ENCODE peak calls at places on chromosomes 5 and 9, in seven cellular contexts. N is ACHN, U is GM23338, H is H9, P is germinal center, L is immature natural killer cell, Y is fibroblast of mammary gland. A is an unnamed sample.

GRCh38 chr9:121498150-121498486 is 1.5 kb downstream of the GGTA1 start:
- DNase-seq in N (peak; percentile 75), U (peak; percentile 93), H (peak; percentile 75), P (peak; percentile 91), L (peak; percentile 3), Y (peak; percentile 74), A (no peak)

GRCh38 chr5:1009359-1010180 is 968 bp downstream of the NKD2 start:
- DNase-seq in N (no peak), U (no peak), H (no peak), P (no peak), L (no peak), Y (no peak), A (no peak)

GRCh38 chr9:128552744-128553221 is 396 bp downstream of the SPTAN1 start:
- DNase-seq in N (peak; percentile 43), U (peak; percentile 61), H (peak; percentile 56), P (peak; percentile 56), L (no peak), Y (no peak), A (no peak)

GRCh38 chr9:2257530-2257929 is 242.4 kb downstream of the SMARCA2 start:
- DNase-seq in N (no peak), U (no peak), H (no peak), P (peak; percentile 56), L (no peak), Y (no peak), A (no peak)

GRCh38 chr9:89243296-89244061 is 64.9 kb upstream of the SHC3 start:
- DNase-seq in N (no peak), U (no peak), H (no peak), P (no peak), L (no peak), Y (no peak), A (no peak)

GRCh38 chr5:73853091-73853490 is 227.1 kb downstream of the ARHGEF28 start:
- DNase-seq in N (peak; percentile 47), U (no peak), H (no peak), P (no peak), L (no peak), Y (peak; percentile 54), A (no peak)

GRCh38 chr5:109922396-109922995 is 232.8 kb downstream of the MAN2A1 start:
- DNase-seq in N (no peak), U (no peak), H (no peak), P (no peak), L (no peak), Y (no peak), A (no peak)

GRCh38 chr5:99130081-99130480 is 201.3 kb upstream of the CHD1 start:
- DNase-seq in N (no peak), U (no peak), H (no peak), P (no peak), L (no peak), Y (no peak), A (no peak)

GRCh38 chr9:90326219-90326618 is 316.4 kb downstream of the DIRAS2 start:
- DNase-seq in N (no peak), U (no peak), H (no peak), P (no peak), L (no peak), Y (peak; percentile 56), A (no peak)

GRCh38 chr5:77168884-77169254 is 41.6 kb upstream of the PDE8B start:
- DNase-seq in N (no peak), U (no peak), H (no peak), P (no peak), L (no peak), Y (no peak), A (no peak)

GRCh38 chr5:68196876-68197275 is 18.7 kb upstream of the PIK3R1 start:
- DNase-seq in N (no peak), U (no peak), H (no peak), P (peak; percentile 67), L (no peak), Y (no peak), A (no peak)

GRCh38 chr9:94869415-94869838 is 142.9 kb downstream of the AOPEP start:
- DNase-seq in N (no peak), U (no peak), H (no peak), P (no peak), L (no peak), Y (no peak), A (no peak)

GRCh38 chr9:21568484-21568883 is 86.4 kb upstream of the IFNE start:
- DNase-seq in N (no peak), U (no peak), H (no peak), P (no peak), L (no peak), Y (no peak), A (no peak)

GRCh38 chr9:127927457-127928231 is 2.9 kb downstream of the PIP5KL1 start:
- DNase-seq in N (no peak), U (peak; percentile 97), H (peak; percentile 97), P (peak; percentile 84), L (peak; percentile 21), Y (no peak), A (no peak)

GRCh38 chr9:74449060-74449459 is 48.1 kb upstream of the RORB start:
- DNase-seq in N (no peak), U (no peak), H (no peak), P (no peak), L (no peak), Y (no peak), A (no peak)

GRCh38 chr5:139982975-139983240 is 60.2 kb downstream of the NRG2 start:
- DNase-seq in N (no peak), U (no peak), H (no peak), P (no peak), L (no peak), Y (no peak), A (no peak)

GRCh38 chr9:27714388-27714787 is 141.1 kb upstream of the C9orf72 start:
- DNase-seq in N (no peak), U (peak; percentile 59), H (no peak), P (no peak), L (no peak), Y (no peak), A (no peak)

A was measured in coronary artery.